ENCODE peak calls at places on chromosomes 5 and 9, in eight cellular contexts. Z is stimulated activated CD4-positive, alpha-beta T cell treated with anti-CD3 and anti-CD28 coated beads, Interleukin-4, amount 100 ng/mL, for 48 hours; B is C1 segment of cervical spinal cord; Y is EH; G is HepG2; Q is NCI-H2171; U is HEK293T; W is CD8-positive, alpha-beta memory T cell. S is an unnamed sample.

GRCh38 chr9:86801246-86801645 is 146.1 kb downstream of the GAS1 start:
- DNase-seq in Z (no peak), B (no peak), Y (peak), G (no peak), Q (no peak), U (no peak), W (no peak), S (no peak)

GRCh38 chr5:18972244-18972643 is 1015.8 kb downstream of the CDH18 start:
- DNase-seq in Z (no peak), B (no peak), Y (no peak), G (no peak), Q (no peak), U (no peak), W (no peak), S (no peak)

GRCh38 chr5:129459485-129460120 is 495 bp upstream of the ADAMTS19 start:
- DNase-seq in Z (no peak), B (peak), Y (peak), G (no peak), Q (no peak), U (peak), W (no peak), S (no peak)

GRCh38 chr5:111132731-111133435 is 40.7 kb downstream of the WDR36 start:
- DNase-seq in Z (no peak), B (no peak), Y (no peak), G (no peak), Q (no peak), U (no peak), W (no peak), S (no peak)

GRCh38 chr9:15889555-15889954 is 336.7 kb downstream of the CCDC171 start:
- DNase-seq in Z (no peak), B (no peak), Y (peak), G (no peak), Q (no peak), U (no peak), W (no peak), S (no peak)

GRCh38 chr5:121681200-121681855 is 170.4 kb upstream of the FTMT start:
- DNase-seq in Z (no peak), B (no peak), Y (no peak), G (no peak), Q (no peak), U (no peak), W (no peak), S (no peak)

GRCh38 chr5:41921874-41922273 is 3.2 kb upstream of the FBXO4 start:
- DNase-seq in Z (no peak), B (no peak), Y (peak), G (no peak), Q (no peak), U (no peak), W (no peak), S (no peak)

GRCh38 chr9:137150485-137151060 is 11.6 kb downstream of the GRIN1 start:
- DNase-seq in Z (no peak), B (no peak), Y (peak), G (peak), Q (peak), U (peak), W (no peak), S (no peak)

GRCh38 chr5:173391031-173391430 is 62.8 kb upstream of the STC2 start:
- DNase-seq in Z (no peak), B (peak), Y (no peak), G (no peak), Q (no peak), U (no peak), W (no peak), S (no peak)

GRCh38 chr5:154408806-154409205 is 37.0 kb upstream of the SAP30L start:
- DNase-seq in Z (no peak), B (no peak), Y (no peak), G (no peak), Q (no peak), U (no peak), W (no peak), S (no peak)